ENCODE peak calls at places on chromosome 10, in nine cellular contexts. W is GM12891, H is prostate gland, L is heart left ventricle, X is thyroid gland, U is body of pancreas, E is H1, N is NB4, I is uterus. G is an unnamed sample.

GRCh38 chr10:27494116-27494515 is 10.0 kb upstream of the RAB18 start:
- DNase-seq in W (no peak), H (no peak), L (no peak), X (no peak), U (no peak), E (no peak), N (no peak), I (no peak), G (no peak)

GRCh38 chr10:30804478-30805055 is 175.0 kb upstream of the LYZL2 start:
- DNase-seq in W (no peak), H (peak; percentile 91), L (no peak), X (no peak), U (no peak), E (no peak), N (peak; percentile 68), I (peak; percentile 93), G (no peak)

GRCh38 chr10:87658383-87658795 is 1.3 kb upstream of the PAPSS2 start:
- DNase-seq in W (no peak), H (no peak), L (no peak), X (no peak), U (no peak), E (no peak), N (no peak), I (no peak), G (no peak)

GRCh38 chr10:95419399-95419798 is 128.6 kb upstream of the PDLIM1 start:
- DNase-seq in W (no peak), H (no peak), L (no peak), X (no peak), U (no peak), E (no peak), N (no peak), I (no peak), G (no peak)

GRCh38 chr10:101856626-101857025 is 13.0 kb upstream of the KCNIP2 start:
- DNase-seq in W (no peak), H (no peak), L (no peak), X (no peak), U (no peak), E (no peak), N (no peak), I (no peak), G (no peak)

GRCh38 chr10:80407836-80408197 is 534 bp upstream of the PRXL2A start:
- DNase-seq in W (peak; percentile 25), H (no peak), L (no peak), X (peak; percentile 62), U (peak; percentile 29), E (no peak), N (no peak), I (no peak), G (no peak)

GRCh38 chr10:43204943-43205671 is 61.8 kb downstream of the RASGEF1A start:
- DNase-seq in W (peak; percentile 77), H (no peak), L (peak; percentile 38), X (peak; percentile 64), U (peak; percentile 55), E (no peak), N (peak; percentile 73), I (peak; percentile 14), G (peak; percentile 73)

GRCh38 chr10:119650062-119650461 is 1.1 kb upstream of the BAG3 start:
- DNase-seq in W (no peak), H (no peak), L (no peak), X (no peak), U (no peak), E (no peak), N (no peak), I (no peak), G (no peak)

GRCh38 chr10:122149138-122149606 is 121.9 kb upstream of the BTBD16 start:
- DNase-seq in W (no peak), H (no peak), L (no peak), X (no peak), U (no peak), E (no peak), N (no peak), I (peak; percentile 57), G (no peak)

GRCh38 chr10:12844796-12845524 is 156.6 kb downstream of the CCDC3 start:
- DNase-seq in W (no peak), H (peak; percentile 58), L (peak; percentile 36), X (peak; percentile 58), U (no peak), E (no peak), N (no peak), I (peak; percentile 68), G (peak; percentile 50)

GRCh38 chr10:11229893-11230292 is 212.2 kb downstream of the CELF2 start:
- DNase-seq in W (no peak), H (no peak), L (no peak), X (no peak), U (no peak), E (no peak), N (no peak), I (no peak), G (no peak)

GRCh38 chr10:86231796-86232560 is 134.6 kb downstream of the GRID1 start:
- DNase-seq in W (no peak), H (no peak), L (no peak), X (no peak), U (no peak), E (no peak), N (no peak), I (no peak), G (no peak)

GRCh38 chr10:78768882-78769281 is 299.9 kb upstream of the ZMIZ1 start:
- DNase-seq in W (no peak), H (no peak), L (no peak), X (no peak), U (peak; percentile 3), E (no peak), N (peak; percentile 51), I (peak; percentile 23), G (no peak)

GRCh38 chr10:70232859-70233108 is 445 bp downstream of the PPA1 start:
- DNase-seq in W (no peak), H (no peak), L (no peak), X (no peak), U (no peak), E (no peak), N (no peak), I (no peak), G (no peak)
- TF ChIP-seq POLR2A in W (no peak), H (no peak), L (no peak), X (no peak), U (peak; percentile 64), E (no peak), N (no peak), I (no peak), G (no peak)

DNA sequence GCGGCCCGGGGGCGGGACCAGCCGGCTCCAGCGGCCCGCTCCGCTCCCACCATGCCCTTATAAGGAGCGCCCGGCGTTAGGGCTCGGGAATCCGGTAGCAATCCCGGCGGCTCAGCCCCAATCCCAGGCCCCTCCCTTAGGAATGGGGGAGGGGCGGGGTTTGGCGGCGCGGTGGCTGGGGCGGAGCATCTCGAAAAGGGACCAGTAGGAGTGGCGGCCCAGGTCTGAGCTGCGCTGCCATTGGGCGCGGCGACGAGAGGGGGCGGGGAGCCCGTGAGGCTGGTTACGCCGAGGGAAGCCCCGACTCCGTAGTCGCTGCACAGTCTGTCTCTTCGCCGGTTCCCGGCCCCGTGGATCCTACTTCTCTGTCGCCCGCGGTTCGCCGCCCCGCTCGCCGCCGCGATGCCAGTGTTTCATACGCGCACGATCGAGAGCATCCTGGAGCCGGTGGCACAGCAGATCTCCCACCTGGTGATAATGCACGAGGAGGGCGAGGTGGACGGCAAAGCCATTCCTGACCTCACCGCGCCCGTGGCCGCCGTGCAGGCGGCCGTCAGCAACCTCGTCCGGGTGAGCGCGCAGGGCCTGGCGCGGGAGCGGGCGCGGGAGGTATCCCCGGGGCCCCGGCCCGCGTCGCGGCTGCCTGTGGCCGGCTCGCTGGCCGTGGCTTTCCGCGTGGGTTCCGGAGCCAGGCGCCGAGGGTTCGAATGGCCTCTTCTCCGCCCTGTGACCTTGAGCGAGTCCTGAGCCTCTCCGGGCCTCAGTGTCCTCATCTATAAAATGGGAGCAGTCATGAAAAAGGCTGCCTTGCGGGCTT is at the start of gene VCL:
- DNase-seq in W (peak; percentile 93), H (peak; percentile 99), L (peak; percentile 98), X (peak; percentile 98), U (peak; percentile 99), E (peak; percentile 96), N (peak; percentile 97), I (peak; percentile 98), G (peak; percentile 93)
- TF ChIP-seq POLR2A in W (peak; percentile 57), H (peak; percentile 99), L (peak; percentile 84), X (peak; percentile 100), U (peak; percentile 100), E (peak; percentile 97), N (peak; percentile 89), I (peak; percentile 99), G (peak; percentile 99)

DNA sequence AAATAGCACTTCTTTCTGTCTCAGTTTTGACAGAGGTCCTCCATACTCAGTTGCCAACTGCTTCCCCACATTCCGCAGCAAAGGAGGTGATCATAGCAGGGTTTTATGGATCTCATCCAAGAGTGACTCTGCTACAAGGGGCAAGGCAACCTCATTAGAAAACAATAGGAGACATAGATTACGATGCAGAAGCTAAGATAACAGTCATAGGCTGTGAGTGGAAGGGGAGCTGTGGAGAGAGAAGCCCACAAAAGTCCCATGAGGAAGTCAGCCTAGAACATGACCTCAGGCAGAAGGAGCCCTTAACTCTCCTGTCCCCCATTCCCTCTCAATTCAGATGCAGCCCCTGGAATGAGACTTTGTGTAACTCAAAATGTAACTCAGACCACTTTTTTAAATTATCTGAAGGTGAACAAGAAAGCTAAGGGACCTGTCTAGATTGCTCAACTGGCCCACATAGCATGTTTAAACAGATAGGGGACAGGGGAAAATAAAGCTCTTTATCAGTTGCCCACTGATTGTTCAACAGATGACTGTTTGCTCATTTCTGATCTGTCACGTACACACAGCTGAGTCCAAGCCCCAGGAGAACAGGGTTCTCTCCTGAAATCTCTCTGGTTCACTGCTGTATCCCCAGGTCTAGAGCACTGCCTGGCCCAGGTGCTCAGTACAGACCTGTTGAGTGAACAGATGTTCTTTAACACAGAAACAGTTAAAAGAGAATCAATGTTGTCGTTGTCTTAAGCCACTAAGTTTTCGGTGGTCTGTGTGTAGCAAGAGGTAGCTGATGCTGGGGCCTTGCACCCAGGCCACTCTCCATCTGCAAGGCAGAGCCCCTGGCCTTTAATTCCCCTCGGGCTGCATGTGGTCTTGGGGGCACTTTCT is 1.5 kb upstream of the NCOA4 start:
- DNase-seq in W (no peak), H (no peak), L (no peak), X (no peak), U (no peak), E (no peak), N (peak; percentile 63), I (no peak), G (no peak)
- TF ChIP-seq POLR2A in W (no peak), H (no peak), L (no peak), X (no peak), U (no peak), E (no peak), N (no peak), I (no peak), G (no peak)

DNA sequence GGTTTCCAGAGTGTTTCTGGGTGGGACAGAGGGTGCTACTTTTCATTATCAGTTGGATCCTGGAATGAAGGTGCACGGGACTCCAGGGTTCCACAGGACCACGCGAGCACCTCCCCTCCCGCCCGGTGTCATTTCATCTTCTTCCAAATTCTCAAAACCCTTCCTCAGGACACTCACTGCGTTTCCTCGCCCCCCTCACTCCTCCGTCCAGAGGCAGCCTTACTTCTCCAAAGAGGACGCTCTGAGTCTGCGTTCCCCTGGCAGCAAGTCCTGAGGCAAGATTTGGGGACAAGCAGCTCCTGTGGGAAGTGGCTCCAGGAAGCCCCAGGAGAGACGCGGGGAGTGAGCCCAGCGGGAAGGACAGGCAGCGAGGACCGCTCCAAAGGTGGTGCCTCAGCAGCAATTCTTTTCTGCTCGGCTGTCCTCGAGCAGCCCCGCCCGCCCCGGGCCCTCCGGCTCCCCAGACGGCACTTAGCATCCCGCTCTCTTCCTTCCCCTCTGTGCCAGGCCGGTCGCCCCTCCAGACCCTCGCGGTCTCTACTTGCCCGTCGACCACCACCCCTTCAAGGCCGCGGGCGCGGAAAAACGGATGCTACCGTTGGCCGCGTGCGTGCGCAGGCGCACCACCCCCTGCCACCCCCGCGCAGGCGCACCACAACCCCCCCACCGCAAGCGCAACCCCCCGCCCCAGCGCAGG is 586 bp upstream of the LRRC27 start:
- DNase-seq in W (no peak), H (no peak), L (no peak), X (no peak), U (no peak), E (no peak), N (peak; percentile 63), I (no peak), G (no peak)
- TF ChIP-seq POLR2A in W (peak; percentile 16), H (no peak), L (no peak), X (no peak), U (no peak), E (no peak), N (peak; percentile 89), I (no peak), G (peak; percentile 72)